ENCODE peak calls at places on chromosome 7, in seven cellular contexts. A is HAP-1, B is uterus, L is prostate gland, U is sigmoid colon, Z is psoas muscle, H is heart left ventricle. Q is an unnamed sample.

GRCh38 chr7:1842321-1843221 is 172.5 kb downstream of the ELFN1 start:
- DNase-seq in A (peak), B (peak), L (no peak), U (peak), Z (peak), H (peak), Q (no peak)

GRCh38 chr7:157047148-157047547 is 36.7 kb upstream of the MNX1 start:
- DNase-seq in A (no peak), B (no peak), L (no peak), U (no peak), Z (no peak), H (no peak), Q (no peak)

GRCh38 chr7:33108591-33108930 is 643 bp downstream of the RP9 start:
- DNase-seq in A (peak), B (no peak), L (no peak), U (no peak), Z (no peak), H (no peak), Q (no peak)

GRCh38 chr7:18638594-18639452 is 143.3 kb downstream of the HDAC9 start:
- DNase-seq in A (no peak), B (peak), L (no peak), U (no peak), Z (no peak), H (no peak), Q (no peak)

GRCh38 chr7:155858521-155859061 is 46.3 kb upstream of the SHH start:
- DNase-seq in A (no peak), B (no peak), L (no peak), U (peak), Z (no peak), H (no peak), Q (no peak)

GRCh38 chr7:101681170-101682007 is 52.3 kb upstream of the MYL10 start:
- DNase-seq in A (peak), B (peak), L (peak), U (no peak), Z (peak), H (peak), Q (no peak)

GRCh38 chr7:99525713-99526440 is 21.4 kb downstream of the ZKSCAN5 start:
- DNase-seq in A (peak), B (no peak), L (no peak), U (no peak), Z (no peak), H (no peak), Q (no peak)

GRCh38 chr7:157527686-157528085 is 190.9 kb downstream of the DNAJB6 start:
- DNase-seq in A (peak), B (no peak), L (no peak), U (no peak), Z (peak), H (no peak), Q (no peak)

GRCh38 chr7:44284216-44284615 is 41.2 kb downstream of the CAMK2B start:
- DNase-seq in A (no peak), B (peak), L (no peak), U (peak), Z (peak), H (peak), Q (no peak)

GRCh38 chr7:155296006-155296787 is 1.5 kb upstream of the INSIG1 start:
- DNase-seq in A (no peak), B (no peak), L (no peak), U (no peak), Z (no peak), H (no peak), Q (no peak)

GRCh38 chr7:131692131-131692960 is 135.9 kb upstream of the PODXL start:
- DNase-seq in A (peak), B (no peak), L (peak), U (no peak), Z (peak), H (peak), Q (peak)

GRCh38 chr7:129857313-129857712 is 95.4 kb downstream of the UBE2H start:
- DNase-seq in A (no peak), B (no peak), L (no peak), U (no peak), Z (no peak), H (no peak), Q (no peak)
- H3K4me3 ChIP-seq in A (no peak), B (no peak), L (no peak), U (no peak), Z (no peak), H (no peak), Q (no peak)

GRCh38 chr7:93047514-93048099 is 70.2 kb downstream of the SAMD9 start:
- DNase-seq in A (no peak), B (no peak), L (no peak), U (no peak), Z (no peak), H (no peak), Q (no peak)

GRCh38 chr7:93044147-93044810 is 73.5 kb downstream of the SAMD9 start:
- DNase-seq in A (no peak), B (no peak), L (no peak), U (no peak), Z (no peak), H (no peak), Q (peak)

GRCh38 chr7:93046641-93047040 is 71.1 kb downstream of the SAMD9 start:
- DNase-seq in A (no peak), B (no peak), L (no peak), U (no peak), Z (no peak), H (no peak), Q (no peak)

GRCh38 chr7:93040355-93040754 is 77.4 kb downstream of the SAMD9 start:
- DNase-seq in A (no peak), B (no peak), L (no peak), U (no peak), Z (no peak), H (peak), Q (no peak)

GRCh38 chr7:93043393-93043985 is 74.3 kb downstream of the SAMD9 start:
- DNase-seq in A (no peak), B (no peak), L (no peak), U (no peak), Z (no peak), H (peak), Q (peak)
- H3K4me3 ChIP-seq in A (no peak), B (no peak), L (no peak), U (no peak), Z (peak), H (peak), Q (peak)

DNA sequence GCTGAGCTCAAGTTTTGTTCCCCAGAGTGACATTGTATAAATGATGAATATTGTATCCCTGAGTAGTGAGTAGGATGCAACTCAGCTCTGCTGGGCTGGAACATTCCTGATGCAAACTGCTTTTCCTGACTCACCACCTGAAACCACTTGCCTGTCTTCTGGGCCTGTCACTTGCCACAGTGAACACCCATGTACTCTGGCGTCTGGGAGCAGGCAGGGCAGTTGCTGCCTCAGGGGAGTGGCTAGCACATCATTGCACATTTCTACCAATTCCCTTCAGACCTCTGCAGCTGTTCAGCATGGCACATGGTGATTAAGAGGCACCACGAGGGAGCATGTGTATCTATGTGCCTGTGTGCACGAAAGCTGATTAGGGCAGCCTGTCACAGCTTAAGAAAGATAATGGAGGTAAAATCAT is 157.3 kb downstream of the SND1 start:
- DNase-seq in A (no peak), B (no peak), L (no peak), U (no peak), Z (peak), H (no peak), Q (no peak)
- H3K4me3 ChIP-seq in A (no peak), B (no peak), L (no peak), U (no peak), Z (no peak), H (no peak), Q (no peak)

GRCh38 chr7:144812379-144813283 is 23.2 kb downstream of the TPK1 start:
- DNase-seq in A (no peak), B (no peak), L (no peak), U (no peak), Z (no peak), H (no peak), Q (no peak)
- H3K4me3 ChIP-seq in A (no peak), B (no peak), L (no peak), U (no peak), Z (no peak), H (no peak), Q (no peak)

DNA sequence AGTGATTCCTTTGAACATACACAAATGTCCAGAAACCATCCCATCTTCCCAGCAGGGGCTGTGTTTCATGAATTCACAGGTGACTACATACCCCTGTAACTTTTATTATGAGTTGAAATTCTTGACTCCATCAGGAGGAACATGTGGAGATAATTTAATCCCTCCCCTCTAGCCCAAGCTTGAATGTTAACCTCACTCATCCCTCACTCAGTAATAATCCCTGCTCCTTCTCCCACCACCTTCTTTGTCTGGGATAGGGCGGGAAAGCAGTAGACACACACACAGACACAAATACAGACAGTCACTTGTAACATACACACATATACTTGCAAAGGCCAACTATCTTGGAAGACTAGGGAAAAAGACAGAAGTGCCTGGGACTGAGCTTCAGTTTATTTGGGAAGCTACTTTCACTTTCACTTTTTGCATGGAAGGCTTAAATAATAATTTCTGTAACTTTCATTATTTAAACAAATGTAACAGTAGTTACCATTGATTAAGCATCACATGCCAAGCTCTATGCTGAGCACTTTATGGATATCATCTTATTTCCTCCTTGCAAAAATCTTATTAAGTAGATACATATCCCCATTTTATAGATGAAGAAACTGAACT is 7.3 kb downstream of the AASS start:
- DNase-seq in A (peak), B (no peak), L (no peak), U (no peak), Z (no peak), H (no peak), Q (no peak)
- H3K4me3 ChIP-seq in A (peak), B (peak), L (peak), U (peak), Z (peak), H (peak), Q (no peak)

Q was measured in neuronal stem cell.